ENCODE peak calls at places on chromosomes 7 and 10, in nine cellular contexts. Y is stimulated activated CD4-positive, alpha-beta T cell treated with anti-CD3 and anti-CD28 coated beads, Interleukin-2, amount 100 ng/mL, for 24 hours; F is prostate gland; K is stimulated activated naive CD8-positive, alpha-beta T cell treated with anti-CD3 and anti-CD28 coated beads, Interleukin-15, Interleukin-2, amounts not matched to agents 100 U/mL and 50 U/mL, for 24 hours; I is anterior cingulate cortex; O is kidney; A is dorsolateral prefrontal cortex; S is NCI-H524 treated with DMSO at 0.1 percent for 48 hours; J is NCI-H460. D is an unnamed sample.

GRCh38 chr7:156752371-156753297 is 112.1 kb downstream of the RNF32 start:
- DNase-seq in Y (no peak), F (no peak), K (no peak), I (no peak), O (no peak), A (no peak), S (no peak), J (no peak), D (no peak)

GRCh38 chr7:40598915-40599314 is 464.1 kb downstream of the SUGCT start:
- DNase-seq in Y (no peak), F (no peak), K (no peak), I (no peak), O (no peak), A (no peak), S (no peak), J (no peak), D (no peak)

GRCh38 chr10:110870823-110871235 is 899 bp upstream of the PDCD4 start:
- DNase-seq in Y (no peak), F (no peak), K (no peak), I (no peak), O (no peak), A (no peak), S (no peak), J (no peak), D (no peak)

GRCh38 chr7:78529392-78529791 is 730.8 kb downstream of the PHTF2 start:
- DNase-seq in Y (no peak), F (no peak), K (no peak), I (no peak), O (no peak), A (no peak), S (no peak), J (no peak), D (no peak)

GRCh38 chr10:44788147-44788819 is 122.9 kb upstream of the TMEM72 start:
- DNase-seq in Y (no peak), F (no peak), K (no peak), I (no peak), O (no peak), A (no peak), S (no peak), J (no peak), D (no peak)

GRCh38 chr10:126536148-126536547 is 134.3 kb downstream of the C10orf90 start:
- DNase-seq in Y (no peak), F (no peak), K (no peak), I (no peak), O (no peak), A (no peak), S (no peak), J (no peak), D (no peak)

GRCh38 chr10:113539789-113540188 is 13.1 kb upstream of the HABP2 start:
- DNase-seq in Y (no peak), F (no peak), K (no peak), I (no peak), O (no peak), A (peak; percentile 19), S (no peak), J (no peak), D (peak; percentile 86)

GRCh38 chr7:121282129-121282528 is 46.7 kb upstream of the WNT16 start:
- DNase-seq in Y (no peak), F (no peak), K (no peak), I (no peak), O (no peak), A (no peak), S (no peak), J (no peak), D (no peak)

GRCh38 chr7:44292876-44293560 is 32.4 kb downstream of the CAMK2B start:
- DNase-seq in Y (no peak), F (no peak), K (no peak), I (no peak), O (peak; percentile 48), A (no peak), S (no peak), J (no peak), D (peak; percentile 45)

GRCh38 chr7:44285561-44285960 is 39.8 kb downstream of the CAMK2B start:
- DNase-seq in Y (no peak), F (no peak), K (no peak), I (no peak), O (peak; percentile 14), A (peak; percentile 1), S (no peak), J (no peak), D (peak; percentile 69)

GRCh38 chr7:30470163-30470770 is 8.3 kb downstream of the NOD1 start:
- DNase-seq in Y (no peak), F (no peak), K (no peak), I (no peak), O (no peak), A (no peak), S (peak; percentile 63), J (no peak), D (no peak)

GRCh38 chr10:665579-666091 is 23.8 kb downstream of the DIP2C start:
- DNase-seq in Y (no peak), F (no peak), K (no peak), I (no peak), O (peak; percentile 83), A (no peak), S (no peak), J (no peak), D (peak; percentile 89)

GRCh38 chr7:94449151-94449725 is 54.5 kb downstream of the COL1A2 start:
- DNase-seq in Y (no peak), F (no peak), K (no peak), I (no peak), O (no peak), A (no peak), S (peak; percentile 33), J (peak; percentile 11), D (no peak)

GRCh38 chr7:1752771-1753562 is 82.9 kb downstream of the ELFN1 start:
- DNase-seq in Y (no peak), F (no peak), K (no peak), I (no peak), O (peak; percentile 32), A (no peak), S (no peak), J (no peak), D (peak; percentile 31)